ENCODE peak calls at places on chromosomes 5 and 9, in eight cellular contexts. U, S, X, A, E, H, Y and F are unnamed samples.

GRCh38 chr9:78775889-78776288 is 479.0 kb downstream of the PSAT1 start:
- DNase-seq in U (no peak), S (no peak), X (no peak), A (no peak), E (no peak), H (no peak), Y (peak; percentile 2), F (no peak)

GRCh38 chr5:122463221-122463620 is 151.2 kb downstream of the SNCAIP start:
- DNase-seq in U (no peak), S (no peak), X (no peak), A (no peak), E (no peak), H (no peak), Y (no peak), F (no peak)

GRCh38 chr9:70438341-70438924 is 24.0 kb upstream of the KLF9 start:
- DNase-seq in U (no peak), S (no peak), X (peak; percentile 80), A (no peak), E (no peak), H (no peak), Y (no peak), F (no peak)

GRCh38 chr9:116555102-116555501 is 132.0 kb upstream of the TRIM32 start:
- DNase-seq in U (no peak), S (no peak), X (no peak), A (no peak), E (no peak), H (no peak), Y (no peak), F (peak; percentile 15)

GRCh38 chr9:101026824-101027223 is 1.7 kb upstream of the PLPPR1 start:
- DNase-seq in U (peak; percentile 58), S (peak; percentile 79), X (no peak), A (no peak), E (no peak), H (no peak), Y (no peak), F (no peak)

GRCh38 chr5:179699640-179700298 is 1.0 kb downstream of the CANX start:
- DNase-seq in U (no peak), S (no peak), X (peak; percentile 63), A (no peak), E (peak; percentile 38), H (peak; percentile 51), Y (peak; percentile 48), F (no peak)

GRCh38 chr5:59390074-59390659 is 503.4 kb downstream of the PDE4D start:
- DNase-seq in U (no peak), S (peak; percentile 8), X (peak; percentile 45), A (no peak), E (peak; percentile 18), H (peak; percentile 24), Y (no peak), F (no peak)

GRCh38 chr5:143554918-143555477 is 151.5 kb upstream of the NR3C1 start:
- DNase-seq in U (no peak), S (no peak), X (peak; percentile 38), A (no peak), E (no peak), H (no peak), Y (no peak), F (no peak)

GRCh38 chr5:93997562-93997961 is 256.2 kb upstream of the POU5F2 start:
- DNase-seq in U (no peak), S (no peak), X (no peak), A (no peak), E (no peak), H (no peak), Y (no peak), F (no peak)

GRCh38 chr5:34959323-34959722 is 30.0 kb downstream of the DNAJC21 start:
- DNase-seq in U (no peak), S (no peak), X (peak; percentile 73), A (no peak), E (no peak), H (peak; percentile 23), Y (no peak), F (no peak)

GRCh38 chr9:116359958-116360357 is 206.4 kb downstream of the PAPPA start:
- DNase-seq in U (no peak), S (no peak), X (no peak), A (no peak), E (no peak), H (no peak), Y (no peak), F (no peak)

GRCh38 chr9:111414406-111414805 is 69.8 kb downstream of the ECPAS start:
- DNase-seq in U (no peak), S (no peak), X (no peak), A (no peak), E (no peak), H (no peak), Y (no peak), F (no peak)

GRCh38 chr9:79471577-79472543 is 99.9 kb upstream of the TLE4 start:
- DNase-seq in U (no peak), S (no peak), X (peak; percentile 48), A (no peak), E (no peak), H (peak; percentile 17), Y (peak; percentile 18), F (no peak)

GRCh38 chr9:76166436-76166959 is 227.7 kb downstream of the RFK start:
- DNase-seq in U (no peak), S (no peak), X (no peak), A (no peak), E (no peak), H (no peak), Y (no peak), F (no peak)